ENCODE peak calls at places on chromosome 19, in ten cellular contexts. F is OCI-LY7, M is thoracic aorta, C is choroid plexus epithelial cell, K is cardiac muscle cell, H is bronchial epithelial cell, P is tibial nerve, Y is astrocyte of the spinal cord, L is foreskin fibroblast, E is AG04449. V is an unnamed sample.

GRCh38 chr19:18100710-18101109 is 3.1 kb downstream of the MAST3 start:
- DNase-seq in F (no peak), M (no peak), C (peak; percentile 20), K (peak; percentile 73), H (no peak), P (no peak), Y (no peak), L (no peak), E (no peak), V (no peak)

GRCh38 chr19:55070755-55071502 is 4.7 kb upstream of the EPS8L1 start:
- DNase-seq in F (no peak), M (no peak), C (peak; percentile 48), K (no peak), H (peak; percentile 88), P (no peak), Y (peak; percentile 36), L (peak; percentile 80), E (no peak), V (no peak)

GRCh38 chr19:33674575-33675367 is 53.0 kb downstream of the CHST8 start:
- DNase-seq in F (no peak), M (no peak), C (no peak), K (no peak), H (no peak), P (no peak), Y (no peak), L (no peak), E (no peak), V (no peak)

GRCh38 chr19:58361900-58362271 is 665 bp downstream of the ZNF497 start:
- DNase-seq in F (no peak), M (no peak), C (no peak), K (no peak), H (no peak), P (no peak), Y (no peak), L (peak; percentile 75), E (no peak), V (peak; percentile 70)

GRCh38 chr19:23286477-23286876 is 36.3 kb upstream of the ZNF724 start:
- DNase-seq in F (peak; percentile 69), M (no peak), C (no peak), K (no peak), H (no peak), P (no peak), Y (no peak), L (no peak), E (no peak), V (no peak)

GRCh38 chr19:43470288-43470687 is 4.9 kb upstream of the LYPD3 start:
- DNase-seq in F (no peak), M (no peak), C (peak; percentile 41), K (no peak), H (peak; percentile 62), P (no peak), Y (peak; percentile 23), L (peak; percentile 70), E (no peak), V (no peak)

GRCh38 chr19:6161271-6161850 is 25.9 kb downstream of the ACSBG2 start:
- DNase-seq in F (peak; percentile 98), M (no peak), C (no peak), K (no peak), H (peak; percentile 33), P (no peak), Y (no peak), L (no peak), E (no peak), V (peak; percentile 50)

GRCh38 chr19:23802290-23802689 is 43.6 kb upstream of the ZNF681 start:
- DNase-seq in F (no peak), M (no peak), C (peak; percentile 30), K (no peak), H (no peak), P (no peak), Y (no peak), L (no peak), E (no peak), V (no peak)

GRCh38 chr19:38361633-38362075 is 12.7 kb upstream of the PSMD8 start:
- DNase-seq in F (peak; percentile 82), M (no peak), C (peak; percentile 75), K (peak; percentile 92), H (peak; percentile 71), P (peak; percentile 22), Y (peak; percentile 70), L (peak; percentile 84), E (no peak), V (peak; percentile 87)

GRCh38 chr19:17874423-17875135 is 2.8 kb downstream of the SLC5A5 start:
- DNase-seq in F (no peak), M (no peak), C (no peak), K (no peak), H (no peak), P (no peak), Y (no peak), L (no peak), E (no peak), V (no peak)

GRCh38 chr19:1816530-1817298 is 4.6 kb upstream of the ATP8B3 start:
- DNase-seq in F (no peak), M (no peak), C (no peak), K (no peak), H (no peak), P (no peak), Y (no peak), L (no peak), E (no peak), V (no peak)

GRCh38 chr19:14091086-14091884 is 734 bp upstream of the SAMD1 start:
- DNase-seq in F (peak; percentile 83), M (no peak), C (peak; percentile 59), K (no peak), H (peak; percentile 51), P (peak; percentile 59), Y (peak; percentile 60), L (peak; percentile 72), E (no peak), V (peak; percentile 97)

GRCh38 chr19:5030136-5030820 is 61.4 kb downstream of the KDM4B start:
- DNase-seq in F (no peak), M (no peak), C (no peak), K (no peak), H (no peak), P (no peak), Y (no peak), L (no peak), E (no peak), V (no peak)

GRCh38 chr19:5024282-5024681 is 55.4 kb downstream of the KDM4B start:
- DNase-seq in F (no peak), M (no peak), C (no peak), K (no peak), H (no peak), P (no peak), Y (no peak), L (no peak), E (no peak), V (no peak)

GRCh38 chr19:5025027-5025426 is 56.1 kb downstream of the KDM4B start:
- DNase-seq in F (no peak), M (no peak), C (no peak), K (no peak), H (no peak), P (no peak), Y (no peak), L (no peak), E (no peak), V (no peak)

GRCh38 chr19:5028229-5028886 is 59.4 kb downstream of the KDM4B start:
- DNase-seq in F (no peak), M (no peak), C (no peak), K (no peak), H (no peak), P (no peak), Y (no peak), L (no peak), E (no peak), V (no peak)

GRCh38 chr19:5026706-5027273 is 57.9 kb downstream of the KDM4B start:
- DNase-seq in F (no peak), M (no peak), C (no peak), K (no peak), H (no peak), P (no peak), Y (no peak), L (peak; percentile 27), E (no peak), V (no peak)
- TF ChIP-seq CTCF in F (peak; percentile 25), M (no peak), C (peak; percentile 45), K (no peak), H (no peak), P (peak; percentile 5), Y (peak; percentile 35), L (no peak), E (peak; percentile 12), V (no peak)

DNA sequence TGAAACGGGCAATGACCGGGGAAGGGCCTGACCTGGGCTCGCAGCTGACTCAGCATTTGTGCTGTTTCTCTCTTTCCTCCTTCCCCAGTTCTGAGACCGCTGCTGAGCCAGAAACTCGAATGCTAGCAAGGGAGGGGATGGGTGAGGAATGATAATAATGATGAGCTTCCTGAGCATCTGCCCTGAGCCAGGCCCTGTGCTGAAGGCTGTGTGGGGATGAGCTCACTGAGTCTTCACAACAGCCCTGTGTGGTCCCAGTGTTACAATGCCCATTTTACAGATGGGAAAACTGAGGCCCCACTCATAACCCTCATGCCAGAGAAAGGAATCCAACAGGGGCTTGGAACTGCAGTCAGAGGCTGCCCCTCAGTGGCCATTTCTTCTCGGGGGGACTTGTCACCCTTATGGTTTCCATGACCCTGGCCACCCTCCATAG is 8.1 kb downstream of the SULT2B1 start:
- DNase-seq in F (peak; percentile 16), M (no peak), C (no peak), K (no peak), H (no peak), P (no peak), Y (no peak), L (peak; percentile 12), E (no peak), V (no peak)
- TF ChIP-seq CTCF in F (peak; percentile 50), M (no peak), C (peak; percentile 16), K (no peak), H (no peak), P (no peak), Y (no peak), L (no peak), E (no peak), V (no peak)

DNA sequence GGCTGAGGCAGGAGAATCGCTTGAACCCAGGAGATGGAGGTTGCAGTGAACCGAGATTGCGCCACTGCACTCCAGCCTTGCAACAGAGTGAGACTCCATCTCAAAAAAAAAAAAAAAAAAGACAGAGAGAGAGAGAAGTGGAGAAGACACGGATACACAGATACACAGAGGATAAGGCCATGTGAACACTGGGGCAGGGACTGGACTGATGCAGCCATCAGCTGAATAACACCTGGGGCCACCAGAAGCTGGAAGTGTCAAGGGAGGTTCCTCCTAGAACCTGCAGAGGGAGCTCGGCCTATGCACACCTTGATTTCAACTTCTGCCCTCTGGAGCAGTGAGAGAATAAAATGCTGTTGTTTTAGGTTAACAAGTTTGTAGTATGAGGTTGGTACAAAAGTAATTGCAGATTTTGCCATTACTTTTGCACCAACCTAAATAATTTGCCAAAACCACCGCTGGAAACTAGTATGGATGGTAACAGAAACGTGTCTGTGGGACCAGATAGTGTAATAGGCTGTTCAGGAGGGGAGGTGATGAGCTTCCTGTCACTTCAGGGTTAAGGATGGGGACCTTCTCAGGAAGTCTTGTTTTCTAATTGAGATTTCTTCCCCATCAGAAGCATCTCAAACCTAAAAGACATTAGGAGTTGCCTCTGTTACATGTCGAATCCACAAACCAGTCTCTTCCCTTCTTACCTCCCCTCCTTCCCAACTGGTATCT is 36.4 kb upstream of the IGSF23 start:
- DNase-seq in F (peak; percentile 41), M (no peak), C (peak; percentile 51), K (peak; percentile 41), H (peak; percentile 58), P (no peak), Y (peak; percentile 32), L (peak; percentile 46), E (no peak), V (no peak)
- TF ChIP-seq CTCF in F (peak; percentile 67), M (no peak), C (peak; percentile 73), K (peak; percentile 40), H (peak; percentile 89), P (peak; percentile 14), Y (peak; percentile 74), L (peak; percentile 56), E (peak; percentile 68), V (peak; percentile 57)

GRCh38 chr19:48899781-48900476 is at the start of gene NUCB1:
- DNase-seq in F (peak; percentile 98), M (peak; percentile 99), C (peak; percentile 99), K (peak; percentile 100), H (peak; percentile 94), P (peak; percentile 99), Y (peak; percentile 99), L (peak; percentile 99), E (peak; percentile 83), V (peak; percentile 98)
- TF ChIP-seq CTCF in F (peak; percentile 47), M (peak; percentile 24), C (peak; percentile 53), K (peak; percentile 32), H (peak; percentile 15), P (peak; percentile 36), Y (peak; percentile 28), L (no peak), E (peak; percentile 17), V (no peak)

V was measured in GM13977.